ENCODE peak calls at places on chromosomes 3 and 15, in seven cellular contexts. S is psoas muscle, D is spleen, J is AG09309, A is neural progenitor cell, W is ovary, Z is heart left ventricle. B is an unnamed sample.

GRCh38 chr3:123324880-123325765 is 123.4 kb downstream of the SEC22A start:
- DNase-seq in S (no peak), D (peak; percentile 64), J (no peak), A (no peak), W (no peak), Z (peak; percentile 76), B (no peak)

GRCh38 chr3:20104167-20104661 is 64.0 kb downstream of the KAT2B start:
- DNase-seq in S (no peak), D (no peak), J (no peak), A (no peak), W (no peak), Z (no peak), B (no peak)

GRCh38 chr3:15778332-15778858 is 19.4 kb downstream of the ANKRD28 start:
- DNase-seq in S (no peak), D (no peak), J (no peak), A (peak; percentile 12), W (no peak), Z (no peak), B (no peak)

GRCh38 chr15:66456211-66456610 is 41.4 kb downstream of the SNAPC5 start:
- DNase-seq in S (no peak), D (no peak), J (no peak), A (no peak), W (no peak), Z (no peak), B (no peak)

GRCh38 chr15:92650256-92650655 is 5.3 kb downstream of the FAM174B start:
- DNase-seq in S (no peak), D (no peak), J (no peak), A (no peak), W (peak; percentile 76), Z (peak; percentile 52), B (no peak)

GRCh38 chr3:64595253-64595694 is 92.5 kb downstream of the ADAMTS9 start:
- DNase-seq in S (peak; percentile 53), D (no peak), J (peak; percentile 77), A (no peak), W (peak; percentile 74), Z (peak; percentile 66), B (peak; percentile 19)

GRCh38 chr3:184399410-184399809 is 19.6 kb downstream of the CHRD start:
- DNase-seq in S (no peak), D (no peak), J (peak; percentile 79), A (no peak), W (no peak), Z (no peak), B (peak; percentile 71)

GRCh38 chr3:38834110-38834509 is 18.1 kb upstream of the SCN10A start:
- DNase-seq in S (peak; percentile 78), D (peak; percentile 80), J (peak; percentile 45), A (peak; percentile 58), W (peak; percentile 39), Z (peak; percentile 73), B (peak; percentile 26)

GRCh38 chr3:107641572-107642307 is 119.0 kb downstream of the BBX start:
- DNase-seq in S (no peak), D (no peak), J (no peak), A (no peak), W (no peak), Z (no peak), B (no peak)

GRCh38 chr3:160697628-160698382 is 20.8 kb downstream of the ARL14 start:
- DNase-seq in S (no peak), D (no peak), J (peak; percentile 77), A (no peak), W (no peak), Z (no peak), B (peak; percentile 41)

GRCh38 chr3:146421814-146422748 is 47.3 kb downstream of the PLSCR2 start:
- DNase-seq in S (no peak), D (no peak), J (peak; percentile 10), A (no peak), W (no peak), Z (no peak), B (no peak)

DNA sequence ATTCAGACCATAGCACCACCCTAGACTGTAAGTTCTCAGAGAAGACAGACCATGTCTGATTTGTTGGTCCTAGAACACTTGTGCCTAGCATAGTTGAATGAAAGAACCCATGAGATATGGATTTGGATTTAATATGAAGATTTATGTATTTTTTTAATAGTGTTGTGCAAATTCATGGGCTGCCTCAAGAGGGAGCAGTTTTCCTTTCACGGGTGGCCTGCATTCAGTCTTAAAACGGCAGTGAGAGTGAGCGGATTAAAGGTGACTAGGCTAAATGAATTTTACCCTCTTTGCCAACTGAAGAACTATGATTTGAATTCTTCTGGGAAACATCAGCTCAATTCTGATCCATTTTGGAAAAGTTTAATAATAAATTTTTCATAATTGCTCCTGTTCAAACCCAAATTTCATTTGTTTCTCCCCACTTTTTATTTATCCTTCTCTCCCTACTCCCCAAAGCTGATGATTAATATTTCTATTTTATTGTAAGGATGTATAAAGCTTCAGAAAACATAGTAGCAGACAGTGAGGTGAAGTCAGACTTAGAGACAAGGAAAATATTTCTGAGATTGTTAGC is 67.3 kb downstream of the MORC1 start:
- DNase-seq in S (no peak), D (no peak), J (no peak), A (peak; percentile 16), W (no peak), Z (no peak), B (no peak)
- TF ChIP-seq CTCF in S (peak; percentile 17), D (peak; percentile 38), J (peak; percentile 33), A (peak; percentile 70), W (no peak), Z (peak; percentile 29), B (peak; percentile 6)

GRCh38 chr15:29820802-29821160 is 1.5 kb downstream of the TJP1 start:
- DNase-seq in S (no peak), D (no peak), J (no peak), A (no peak), W (no peak), Z (no peak), B (no peak)

GRCh38 chr15:29822685-29823459 is 604 bp upstream of the TJP1 start:
- DNase-seq in S (peak; percentile 88), D (no peak), J (no peak), A (peak; percentile 31), W (peak; percentile 79), Z (peak; percentile 79), B (peak; percentile 36)

GRCh38 chr15:29822100-29822684 is at the start of gene TJP1:
- DNase-seq in S (peak; percentile 85), D (no peak), J (no peak), A (peak; percentile 94), W (peak; percentile 89), Z (peak; percentile 89), B (no peak)

GRCh38 chr15:29819979-29820801 is 2.1 kb downstream of the TJP1 start:
- DNase-seq in S (no peak), D (no peak), J (no peak), A (no peak), W (no peak), Z (no peak), B (no peak)

DNA sequence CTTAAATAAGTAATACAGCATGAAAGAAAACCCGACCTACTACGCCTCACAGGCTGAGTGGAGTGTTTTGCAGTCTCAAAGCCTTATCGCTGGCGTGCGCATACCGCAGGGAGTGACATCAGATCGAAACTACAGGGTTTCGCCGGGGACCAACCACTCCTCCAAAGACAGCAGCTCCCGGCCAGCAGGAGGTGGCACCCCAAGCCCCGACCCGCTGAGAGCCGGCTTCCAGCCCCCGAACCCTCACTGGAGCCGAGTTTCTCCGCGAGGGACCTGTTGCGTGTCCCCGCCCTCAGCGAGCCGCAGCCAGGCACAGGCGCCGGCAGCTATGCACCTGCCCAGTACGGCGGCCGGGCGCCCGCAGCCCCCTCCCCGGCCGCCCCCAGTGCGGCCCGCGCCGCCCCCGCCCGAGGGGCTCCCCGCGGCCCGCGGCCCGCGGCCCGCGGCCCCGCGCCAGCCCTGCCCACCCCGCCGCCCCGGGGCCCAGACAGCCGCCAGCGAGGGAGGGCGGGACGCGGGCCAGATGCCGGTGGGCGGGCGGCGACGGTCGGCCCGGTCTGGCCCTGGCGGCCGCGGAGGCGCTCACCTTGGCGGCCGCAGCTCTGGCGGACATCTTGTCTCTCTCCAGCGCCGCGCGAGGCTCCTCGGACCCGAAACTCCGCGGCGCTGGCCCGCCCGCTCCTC is 710 bp downstream of the TJP1 start:
- DNase-seq in S (peak; percentile 76), D (no peak), J (peak; percentile 54), A (peak; percentile 87), W (peak; percentile 71), Z (peak; percentile 79), B (peak; percentile 31)
- TF ChIP-seq CTCF in S (peak; percentile 23), D (no peak), J (peak; percentile 41), A (no peak), W (no peak), Z (no peak), B (peak; percentile 59)

DNA sequence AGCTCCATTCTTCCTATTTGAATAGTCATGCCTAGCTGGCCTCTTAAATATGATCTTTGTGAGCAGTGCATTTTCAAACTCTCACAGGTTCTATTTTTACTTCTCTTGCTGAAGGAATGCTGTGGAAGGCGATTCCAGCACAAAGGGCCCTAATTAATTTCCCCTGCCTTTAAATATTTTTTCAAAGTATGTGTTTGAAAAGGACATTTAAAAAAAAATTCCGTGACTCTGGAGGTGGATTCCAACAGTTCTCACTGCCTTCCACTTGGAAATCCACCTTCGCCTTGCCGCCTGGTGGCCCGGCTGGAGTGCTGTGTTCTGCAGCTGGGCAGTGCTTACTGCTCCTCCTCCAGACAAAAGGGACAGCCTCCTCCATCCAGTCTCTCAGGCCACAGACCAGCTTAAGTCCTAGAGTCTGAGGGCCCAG is 61.5 kb upstream of the CORO2B start:
- DNase-seq in S (no peak), D (no peak), J (peak; percentile 67), A (peak; percentile 66), W (no peak), Z (peak; percentile 60), B (no peak)
- TF ChIP-seq CTCF in S (no peak), D (no peak), J (peak; percentile 70), A (peak; percentile 29), W (no peak), Z (peak; percentile 24), B (peak; percentile 55)

GRCh38 chr15:39920510-39921273 is 626 bp upstream of the GPR176 start:
- DNase-seq in S (peak; percentile 87), D (peak; percentile 95), J (peak; percentile 25), A (peak; percentile 90), W (peak; percentile 88), Z (peak; percentile 85), B (no peak)

GRCh38 chr15:39919396-39919739 is 698 bp downstream of the GPR176 start:
- DNase-seq in S (no peak), D (no peak), J (no peak), A (peak; percentile 54), W (no peak), Z (peak; percentile 28), B (no peak)

GRCh38 chr15:39918688-39919385 is 1.2 kb downstream of the GPR176 start:
- DNase-seq in S (no peak), D (no peak), J (peak; percentile 89), A (no peak), W (no peak), Z (no peak), B (peak; percentile 80)

GRCh38 chr15:39921274-39921638 is 1.2 kb upstream of the GPR176 start:
- DNase-seq in S (no peak), D (no peak), J (no peak), A (no peak), W (no peak), Z (no peak), B (no peak)

DNA sequence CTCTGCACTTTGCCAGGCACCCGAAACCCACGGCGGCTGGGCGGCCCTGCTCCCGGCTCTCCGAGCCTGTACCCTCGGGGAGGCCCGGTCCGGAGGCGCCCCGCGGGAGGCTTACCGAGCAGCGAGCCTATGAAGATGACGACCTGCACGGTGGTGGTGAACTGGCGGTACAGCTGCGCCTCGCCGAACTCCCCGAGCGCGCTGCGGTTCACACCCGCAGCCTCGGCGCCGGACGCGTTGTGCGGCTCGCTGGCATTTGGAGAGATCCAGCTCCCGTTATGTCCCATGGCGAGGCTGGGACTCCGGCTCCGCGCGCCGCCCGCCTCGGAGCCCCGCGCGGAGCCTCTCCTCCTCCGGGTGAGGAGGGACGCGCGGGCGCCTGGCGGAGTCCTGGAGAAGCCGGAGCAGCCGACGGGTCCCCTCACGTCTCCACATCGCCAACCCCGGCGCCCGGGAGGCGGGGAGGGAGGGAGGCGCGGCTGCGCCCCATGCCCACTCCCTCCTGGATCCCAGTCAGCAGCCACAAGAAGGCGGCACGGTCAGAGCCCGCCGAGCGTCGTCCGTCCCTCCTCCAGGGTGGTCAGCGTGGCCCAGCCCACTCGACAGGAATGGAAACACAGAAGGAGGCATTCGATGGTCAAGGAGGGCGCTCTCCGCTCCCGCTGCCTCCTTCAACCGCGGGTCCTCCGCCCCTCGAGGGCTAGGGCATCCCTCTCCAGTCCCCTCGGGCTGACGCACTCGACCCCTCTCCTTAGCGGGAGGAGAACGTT is at the start of gene GPR176:
- DNase-seq in S (peak; percentile 52), D (peak; percentile 83), J (peak; percentile 69), A (peak; percentile 76), W (peak; percentile 43), Z (peak; percentile 51), B (no peak)
- TF ChIP-seq CTCF in S (no peak), D (no peak), J (peak; percentile 7), A (no peak), W (no peak), Z (no peak), B (peak; percentile 8)